ENCODE peak calls at places on chromosomes 6 and 20, in eight cellular contexts. V, M, N, C, U, Y, D and G are unnamed samples.

GRCh38 chr20:25066386-25066785 is 8.4 kb upstream of the ACSS1 start:
- DNase-seq in V (no peak), M (peak; percentile 42), N (peak; percentile 12), C (no peak), U (no peak), Y (no peak), D (peak; percentile 56), G (no peak)

GRCh38 chr6:56593801-56594318 is 48.8 kb downstream of the DST start:
- DNase-seq in V (no peak), M (no peak), N (no peak), C (no peak), U (no peak), Y (no peak), D (no peak), G (no peak)

GRCh38 chr6:122984393-122984792 is 11.6 kb upstream of the CLVS2 start:
- DNase-seq in V (no peak), M (no peak), N (no peak), C (no peak), U (no peak), Y (no peak), D (no peak), G (no peak)

GRCh38 chr6:2763345-2763841 is 1.8 kb upstream of the WRNIP1 start:
- DNase-seq in V (peak; percentile 68), M (no peak), N (peak; percentile 35), C (no peak), U (peak; percentile 67), Y (no peak), D (no peak), G (no peak)

GRCh38 chr6:102848796-102849195 is 1455.3 kb downstream of the GRIK2 start:
- DNase-seq in V (no peak), M (no peak), N (no peak), C (no peak), U (no peak), Y (no peak), D (no peak), G (no peak)

GRCh38 chr6:55943329-55943728 is 67.9 kb upstream of the BMP5 start:
- DNase-seq in V (no peak), M (no peak), N (no peak), C (no peak), U (no peak), Y (no peak), D (no peak), G (no peak)

GRCh38 chr6:158003910-158004695 is 22.4 kb downstream of the SYNJ2 start:
- DNase-seq in V (peak; percentile 4), M (no peak), N (no peak), C (no peak), U (no peak), Y (no peak), D (peak; percentile 56), G (peak; percentile 8)

GRCh38 chr6:154508573-154509375 is 1.7 kb downstream of the CNKSR3 start:
- DNase-seq in V (no peak), M (no peak), N (no peak), C (no peak), U (no peak), Y (peak; percentile 57), D (no peak), G (no peak)

GRCh38 chr6:4179960-4180652 is 44.7 kb upstream of the ECI2 start:
- DNase-seq in V (no peak), M (no peak), N (no peak), C (no peak), U (no peak), Y (no peak), D (no peak), G (no peak)

DNA sequence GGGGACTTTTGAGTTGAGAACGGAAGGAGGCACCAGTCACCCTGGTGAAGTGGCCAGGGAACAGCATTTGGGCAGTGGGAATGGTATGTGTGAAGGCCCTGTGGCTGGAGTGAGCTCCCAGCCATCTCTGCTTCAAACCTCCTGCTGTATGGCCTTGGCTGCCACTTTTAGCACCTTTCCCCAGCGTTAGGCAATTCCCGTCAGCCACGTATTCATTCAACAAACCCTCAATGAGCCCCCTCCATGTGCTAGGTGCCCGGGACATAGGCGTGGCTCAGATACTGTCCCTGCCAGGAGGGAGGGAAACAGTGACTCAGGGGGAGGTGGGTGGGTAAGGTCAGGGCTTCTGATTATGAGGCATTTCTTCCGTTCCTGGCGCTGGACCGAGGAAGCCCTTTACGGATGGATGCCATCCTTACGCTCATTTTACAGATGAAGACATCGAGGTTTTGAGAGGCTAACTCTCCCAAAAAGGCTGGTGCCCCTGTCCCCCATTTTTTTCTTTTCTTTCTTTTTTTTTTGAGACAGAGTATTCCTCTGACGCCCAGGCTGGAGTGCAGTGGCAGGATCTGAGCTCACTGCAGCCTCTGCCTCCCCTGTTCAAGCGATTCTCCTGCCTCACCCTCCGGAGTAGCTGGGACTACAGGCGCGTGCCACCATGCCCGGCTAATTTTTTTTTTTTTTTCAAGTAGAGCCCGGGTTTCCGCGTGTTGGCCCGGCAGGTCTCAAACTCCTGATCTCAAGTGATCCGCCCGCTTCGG is 37.5 kb downstream of the SRC start:
- DNase-seq in V (no peak), M (no peak), N (peak; percentile 40), C (peak; percentile 97), U (no peak), Y (peak; percentile 52), D (peak; percentile 75), G (no peak)
- H3K4me3 ChIP-seq in V (no peak overlapping the region), M (no peak overlapping the region), N (no peak overlapping the region), C (peak overlapping the region; percentile 55), U (peak overlapping the region; percentile 59), Y (no peak overlapping the region), D (peak overlapping the region; percentile 49), G (peak overlapping the region; percentile 69)

DNA sequence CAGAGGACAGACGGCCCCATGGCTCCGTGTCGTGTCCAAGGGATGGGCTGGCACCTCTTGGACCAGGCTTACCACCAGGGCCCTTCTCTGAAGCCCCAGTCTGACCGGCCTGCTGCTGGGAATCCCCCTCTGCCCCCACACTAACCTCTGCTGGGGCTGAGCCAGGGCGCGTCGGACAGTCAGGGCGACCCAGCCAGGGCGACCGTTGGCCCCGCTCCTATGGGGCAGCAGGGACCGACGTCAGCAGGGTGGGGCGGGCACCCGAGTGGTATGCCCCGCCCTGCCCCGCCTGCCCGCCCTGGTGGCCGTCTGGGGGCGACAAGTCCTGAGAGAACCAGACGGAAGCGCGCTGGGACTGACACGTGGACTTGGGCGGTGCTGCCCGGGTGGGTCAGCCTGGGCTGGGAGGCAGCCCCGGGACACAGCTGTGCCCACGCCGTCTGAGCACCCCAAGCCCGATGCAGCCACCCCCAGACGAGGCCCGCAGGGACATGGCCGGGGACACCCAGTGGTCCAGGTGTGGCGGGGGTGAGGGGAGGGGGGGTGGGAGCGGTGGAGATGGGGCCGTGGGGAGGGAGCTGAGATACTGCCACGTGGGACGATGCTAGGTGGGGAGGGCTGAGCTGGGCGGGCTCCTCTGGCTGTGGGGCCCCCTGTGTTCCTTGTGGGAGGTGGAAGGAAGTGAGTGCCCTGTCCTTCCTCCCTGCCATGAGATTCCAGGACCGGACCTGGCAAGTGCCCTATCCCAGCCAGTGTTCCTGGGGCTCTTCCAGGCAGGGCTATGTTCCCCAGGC is at the start of gene SLC17A9:
- DNase-seq in V (peak; percentile 92), M (peak; percentile 79), N (peak; percentile 32), C (no peak), U (peak; percentile 68), Y (no peak), D (peak; percentile 86), G (peak; percentile 68)
- TF ChIP-seq CTCF in V (no peak), M (peak; percentile 14), N (no peak), C (no peak), U (peak; percentile 13), Y (no peak), D (no peak), G (no peak)

GRCh38 chr6:20722442-20722841 is 188.2 kb downstream of the CDKAL1 start:
- DNase-seq in V (no peak), M (no peak), N (no peak), C (no peak), U (no peak), Y (no peak), D (no peak), G (no peak)

GRCh38 chr6:20719980-20720379 is 185.7 kb downstream of the CDKAL1 start:
- DNase-seq in V (no peak), M (no peak), N (no peak), C (no peak), U (no peak), Y (no peak), D (no peak), G (no peak)

GRCh38 chr6:20723236-20723635 is 189.0 kb downstream of the CDKAL1 start:
- DNase-seq in V (no peak), M (no peak), N (no peak), C (no peak), U (no peak), Y (no peak), D (no peak), G (no peak)

GRCh38 chr6:20729086-20729485 is 194.8 kb downstream of the CDKAL1 start:
- DNase-seq in V (no peak), M (no peak), N (no peak), C (no peak), U (no peak), Y (no peak), D (no peak), G (no peak)

DNA sequence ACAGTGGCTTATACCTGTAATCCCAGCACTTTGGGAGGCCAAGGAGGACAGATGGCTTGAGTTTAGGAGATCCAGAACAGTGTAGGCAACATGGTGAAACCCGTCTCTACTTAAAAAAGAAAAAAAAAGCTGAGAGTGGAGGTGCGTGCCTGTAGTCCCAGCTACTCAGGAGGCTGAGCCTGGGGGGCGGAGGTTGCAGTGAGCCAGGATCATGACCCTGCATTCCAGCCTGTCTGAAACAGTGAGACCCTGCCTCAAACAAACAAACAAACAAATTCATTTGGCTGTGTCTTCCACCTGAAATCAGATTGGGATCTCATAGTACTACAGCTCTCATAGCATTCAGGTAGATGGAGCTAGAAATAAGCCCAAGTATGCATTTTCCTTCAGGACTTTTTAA is 190.2 kb downstream of the CDKAL1 start:
- DNase-seq in V (no peak), M (peak; percentile 11), N (no peak), C (no peak), U (no peak), Y (no peak), D (no peak), G (no peak)
- H3K27ac ChIP-seq in V (no peak overlapping the region), M (peak overlapping the region; percentile 3), N (no peak overlapping the region), C (no peak overlapping the region), U (no peak overlapping the region), Y (no peak overlapping the region), D (no peak overlapping the region), G (no peak overlapping the region)

GRCh38 chr6:107818272-107818671 is 5.8 kb downstream of the SCML4 start:
- DNase-seq in V (no peak), M (no peak), N (no peak), C (no peak), U (no peak), Y (no peak), D (no peak), G (no peak)

GRCh38 chr6:107821591-107821990 is 2.5 kb downstream of the SCML4 start:
- DNase-seq in V (no peak), M (no peak), N (no peak), C (no peak), U (no peak), Y (no peak), D (no peak), G (no peak)

GRCh38 chr6:107820571-107821261 is 3.4 kb downstream of the SCML4 start:
- DNase-seq in V (no peak), M (peak; percentile 23), N (no peak), C (no peak), U (no peak), Y (peak; percentile 24), D (no peak), G (no peak)

GRCh38 chr6:107819217-107819616 is 4.9 kb downstream of the SCML4 start:
- DNase-seq in V (no peak), M (no peak), N (no peak), C (no peak), U (no peak), Y (peak; percentile 45), D (no peak), G (no peak)

GRCh38 chr6:107819976-107820551 is 4.0 kb downstream of the SCML4 start:
- DNase-seq in V (no peak), M (peak; percentile 81), N (no peak), C (no peak), U (no peak), Y (peak; percentile 70), D (no peak), G (no peak)
- H3K4me3 ChIP-seq in V (peak overlapping the region; percentile 27), M (no peak overlapping the region), N (no peak overlapping the region), C (no peak overlapping the region), U (peak overlapping the region; percentile 14), Y (peak overlapping the region; percentile 25), D (peak overlapping the region; percentile 26), G (peak overlapping the region; percentile 41)